ENCODE peak calls at places on chromosome 3, in six cellular contexts. W is spleen; B is H9; P is transverse colon; Z is CD8-positive, alpha-beta T cell; Y is tibial artery. H is an unnamed sample.

GRCh38 chr3:150107429-150108175 is 136.9 kb upstream of the PFN2 start:
- DNase-seq in P (no peak), Z (no peak), Y (no peak), W (no peak), B (no peak), H (no peak)

GRCh38 chr3:127065561-127066270 is 82.8 kb downstream of the PLXNA1 start:
- DNase-seq in W (peak; percentile 41), P (no peak), B (no peak), Y (peak; percentile 42), Z (no peak), H (no peak)

GRCh38 chr3:182728248-182728647 is 65.1 kb upstream of the ATP11B start:
- DNase-seq in B (no peak), Y (no peak), P (no peak), Z (no peak), W (no peak), H (no peak)

GRCh38 chr3:147404000-147404799 is 2.1 kb downstream of the ZIC4 start:
- DNase-seq in B (no peak), P (no peak), Y (no peak), W (no peak), Z (no peak), H (no peak)

GRCh38 chr3:127192576-127193232 is at the start of gene PRR23E:
- DNase-seq in P (no peak), Z (no peak), B (no peak), W (no peak), Y (peak; percentile 35), H (no peak)

GRCh38 chr3:126616931-126617330 is 38.0 kb downstream of the TXNRD3 start:
- DNase-seq in W (no peak), B (no peak), Z (no peak), P (no peak), Y (no peak), H (no peak)

GRCh38 chr3:187702507-187703033 is at the start of gene RTP2:
- DNase-seq in W (no peak), Y (no peak), Z (no peak), P (no peak), B (no peak), H (no peak)

GRCh38 chr3:140007946-140008692 is 73.1 kb downstream of the CLSTN2 start:
- DNase-seq in Z (no peak), W (no peak), B (no peak), Y (no peak), P (no peak), H (no peak)

GRCh38 chr3:20066848-20067617 is 26.8 kb downstream of the KAT2B start:
- DNase-seq in B (no peak), Y (no peak), Z (no peak), P (no peak), W (no peak), H (no peak)

GRCh38 chr3:70550723-70551319 is 238.4 kb upstream of the MDFIC2 start:
- DNase-seq in B (peak; percentile 57), P (peak; percentile 73), Z (peak; percentile 43), Y (peak; percentile 80), W (peak; percentile 87), H (peak; percentile 60)
- TF ChIP-seq CTCF in B (peak; percentile 69), P (peak; percentile 77), Z (peak; percentile 60), Y (peak; percentile 76), W (peak; percentile 58), H (peak; percentile 75)

GRCh38 chr3:122416966-122417365 is 1.1 kb upstream of the WDR5B start:
- DNase-seq in W (peak; percentile 78), B (no peak), Y (no peak), P (no peak), Z (no peak), H (no peak)
- H3K27ac ChIP-seq in W (peak overlapping the region; percentile 97), B (no peak overlapping the region), Y (peak overlapping the region; percentile 89), P (peak overlapping the region; percentile 86), Z (peak overlapping the region; percentile 91), H (peak overlapping the region; percentile 90)

DNA sequence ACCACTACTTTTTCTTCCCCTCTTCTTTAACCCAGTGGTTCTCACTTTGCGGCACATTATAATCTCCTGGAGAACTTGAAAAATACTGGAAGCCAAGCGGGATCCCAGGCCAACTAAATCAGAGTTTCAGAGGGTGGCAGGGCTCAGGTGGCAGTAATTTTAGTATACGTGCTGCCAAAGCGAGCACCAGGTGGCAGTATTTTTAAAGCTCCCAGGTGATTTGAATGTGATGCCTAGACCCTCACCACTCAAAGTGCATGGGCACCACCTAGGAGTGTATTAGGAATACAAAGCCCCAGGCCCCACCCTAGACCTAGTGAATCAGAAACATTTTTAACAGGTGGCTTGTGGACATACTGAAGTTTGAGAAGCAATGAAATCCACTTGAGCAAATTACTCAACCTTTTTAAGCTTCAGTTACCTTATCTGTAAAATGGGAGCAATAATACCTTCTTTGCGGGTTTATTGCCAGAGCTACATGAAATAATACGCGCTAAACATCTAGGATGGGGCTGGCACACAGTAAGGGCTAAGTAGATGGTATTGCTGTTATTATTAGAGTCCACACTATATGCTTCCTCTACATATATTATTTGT is 8.3 kb downstream of the B3GALNT1 start:
- DNase-seq in Y (no peak), P (no peak), Z (no peak), W (no peak), B (peak; percentile 61), H (no peak)
- TF ChIP-seq CTCF in Y (no peak), P (no peak), Z (no peak), W (no peak), B (peak; percentile 67), H (peak; percentile 39)

GRCh38 chr3:71315431-71315830 is 268.1 kb downstream of the FOXP1 start:
- DNase-seq in B (no peak), P (no peak), Y (no peak), Z (no peak), W (no peak), H (no peak)
- H3K27ac ChIP-seq in B (no peak overlapping the region), P (no peak overlapping the region), Y (no peak overlapping the region), Z (no peak overlapping the region), W (no peak overlapping the region), H (no peak overlapping the region)

DNA sequence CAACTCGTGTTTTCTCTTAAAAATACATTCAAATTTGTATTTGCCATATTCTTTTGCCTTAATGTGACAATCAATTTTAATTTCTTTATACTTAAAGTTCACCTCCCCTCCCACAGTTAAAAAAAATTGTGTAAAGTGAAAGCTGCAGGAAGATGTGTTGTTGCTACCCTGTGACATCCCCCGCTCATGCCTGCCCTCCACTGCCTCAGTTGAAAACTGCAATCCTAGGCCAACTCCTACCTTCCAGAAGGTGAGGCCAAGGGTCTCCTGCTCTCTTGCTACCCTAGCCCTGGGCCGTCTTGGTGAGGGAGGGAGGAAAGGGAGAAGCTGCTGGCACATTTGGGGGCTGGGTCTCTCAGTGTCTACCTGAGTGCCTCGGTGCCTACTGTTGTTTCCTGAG is 57.0 kb upstream of the CMTM7 start:
- DNase-seq in B (peak; percentile 50), Z (no peak), P (no peak), Y (no peak), W (no peak), H (peak; percentile 72)
- TF ChIP-seq CTCF in B (peak; percentile 69), Z (no peak), P (no peak), Y (no peak), W (no peak), H (peak; percentile 65)

DNA sequence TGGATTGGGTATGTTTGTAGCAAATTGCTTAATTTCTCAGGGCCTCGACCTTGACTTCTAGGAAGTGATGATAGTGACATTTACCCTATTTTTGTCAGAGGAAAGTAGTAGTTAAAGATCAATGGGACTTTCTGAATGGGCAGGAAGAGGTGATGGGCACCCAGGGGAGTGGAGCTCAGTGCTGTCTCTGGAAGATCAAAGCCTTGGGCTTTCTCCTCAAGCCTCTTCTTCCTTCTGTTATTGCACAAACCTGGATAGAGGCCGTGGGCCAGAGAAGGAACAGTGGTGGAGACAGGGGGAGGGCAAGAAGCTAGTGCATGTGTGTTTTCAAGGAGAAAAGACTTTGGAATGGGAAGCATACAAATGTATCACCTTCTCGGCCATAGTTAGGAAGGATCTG is 44.9 kb upstream of the EOMES start:
- DNase-seq in Z (no peak), Y (no peak), B (peak; percentile 29), W (no peak), P (no peak), H (no peak)
- H3K27ac ChIP-seq in Z (no peak overlapping the region), Y (no peak overlapping the region), B (no peak overlapping the region), W (no peak overlapping the region), P (no peak overlapping the region), H (no peak overlapping the region)

GRCh38 chr3:54433846-54434245 is 311.5 kb downstream of the CACNA2D3 start:
- DNase-seq in Z (no peak), P (no peak), B (peak; percentile 88), W (no peak), Y (no peak), H (no peak)
- TF ChIP-seq CTCF in Z (no peak), P (no peak), B (peak; percentile 87), W (no peak), Y (no peak), H (no peak)

GRCh38 chr3:158093526-158093925 is 12.7 kb downstream of the SHOX2 start:
- DNase-seq in Y (no peak), P (no peak), W (no peak), Z (no peak), B (no peak), H (no peak)

GRCh38 chr3:158097141-158097540 is 9.1 kb downstream of the SHOX2 start:
- DNase-seq in W (no peak), B (no peak), Z (no peak), P (no peak), Y (no peak), H (no peak)

GRCh38 chr3:158094235-158094916 is 11.8 kb downstream of the SHOX2 start:
- DNase-seq in P (no peak), Y (no peak), Z (no peak), B (peak; percentile 68), W (peak; percentile 74), H (no peak)

GRCh38 chr3:158095302-158095997 is 10.8 kb downstream of the SHOX2 start:
- DNase-seq in P (no peak), Z (no peak), B (peak; percentile 50), W (no peak), Y (no peak), H (no peak)

DNA sequence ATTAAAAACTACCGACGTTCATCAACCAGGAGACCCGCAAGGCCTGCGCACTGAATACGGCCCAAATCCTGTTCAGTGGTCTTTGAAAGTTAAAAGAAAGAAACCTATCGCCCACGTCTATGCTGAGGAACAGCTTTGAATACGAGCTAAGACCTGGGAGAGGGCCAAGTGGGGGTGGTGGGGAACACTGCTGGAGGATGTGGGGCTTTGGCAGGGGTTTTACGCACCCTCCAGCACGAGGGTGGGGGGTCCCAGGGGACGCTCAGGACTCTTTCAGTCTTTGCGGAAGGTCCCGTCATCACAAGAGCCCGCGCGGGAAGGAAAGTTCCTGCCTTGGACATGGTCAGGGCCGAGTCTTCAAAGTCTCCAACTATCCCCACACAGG is 11.3 kb downstream of the SHOX2 start:
- DNase-seq in B (no peak), P (no peak), Z (no peak), Y (no peak), W (no peak), H (no peak)
- H3K27ac ChIP-seq in B (no peak overlapping the region), P (no peak overlapping the region), Z (no peak overlapping the region), Y (peak overlapping the region; percentile 21), W (no peak overlapping the region), H (no peak overlapping the region)

GRCh38 chr3:120198305-120198878 is 86.6 kb downstream of the GPR156 start:
- DNase-seq in W (no peak), Y (no peak), B (no peak), P (no peak), Z (no peak), H (no peak)
- TF ChIP-seq CTCF in W (no peak), Y (no peak), B (peak; percentile 27), P (no peak), Z (no peak), H (no peak)